ENCODE peak calls at places on chromosome 2, in ten cellular contexts. P is HTR-8/SVneo; D is heart right ventricle; N is RWPE1; L is GM23248; M is cardiac septum; U is Calu3; S is non-pigmented ciliary epithelial cell; C is stimulated activated effector memory CD8-positive, alpha-beta T cell treated with anti-CD3 and anti-CD28 coated beads, Interleukin-12 subunit alpha, Interleukin-12 subunit beta, amount 100 ng/mL, for 72 hours; J is posterior cingulate gyrus. X is an unnamed sample.

GRCh38 chr2:35454966-35455638 is 900.5 kb upstream of the CRIM1 start:
- DNase-seq in C (no peak), P (peak), M (no peak), N (no peak), J (no peak), D (no peak), U (peak), L (peak), S (no peak), X (no peak)

GRCh38 chr2:5385596-5385995 is 306.6 kb upstream of the SOX11 start:
- DNase-seq in S (no peak), N (no peak), J (no peak), M (no peak), P (no peak), U (no peak), C (no peak), L (no peak), D (no peak), X (no peak)

GRCh38 chr2:239275871-239276812 is 124.7 kb downstream of the HDAC4 start:
- DNase-seq in L (peak), U (no peak), P (no peak), J (peak), N (no peak), S (no peak), D (peak), M (peak), C (no peak), X (no peak)

GRCh38 chr2:161204846-161205245 is 44.6 kb downstream of the TANK start:
- DNase-seq in U (no peak), L (no peak), S (no peak), C (no peak), P (no peak), N (no peak), M (no peak), D (no peak), J (no peak), X (no peak)

GRCh38 chr2:131419447-131419846 is 55.5 kb upstream of the RAB6D start:
- DNase-seq in S (no peak), U (no peak), C (no peak), L (peak), J (no peak), D (no peak), N (no peak), M (no peak), P (no peak), X (no peak)

GRCh38 chr2:128437181-128437520 is 118.5 kb upstream of the HS6ST1 start:
- DNase-seq in P (no peak), C (no peak), S (no peak), L (no peak), M (peak), U (no peak), J (no peak), D (no peak), N (no peak), X (no peak)

GRCh38 chr2:121095257-121096080 is 189.5 kb downstream of the TFCP2L1 start:
- DNase-seq in U (peak), D (peak), J (peak), C (no peak), M (no peak), L (peak), S (peak), N (peak), P (peak), X (no peak)

GRCh38 chr2:148614332-148615049 is 30.1 kb upstream of the EPC2 start:
- DNase-seq in J (no peak), C (no peak), L (peak), N (peak), S (peak), P (peak), M (no peak), U (peak), D (no peak), X (peak)

GRCh38 chr2:9558948-9559381 is 3.3 kb upstream of the ADAM17 start:
- DNase-seq in P (peak), M (no peak), J (no peak), S (peak), C (peak), U (no peak), L (peak), D (no peak), N (peak), X (no peak)

GRCh38 chr2:86622409-86622877 is 1.2 kb downstream of the RNF103 start:
- DNase-seq in J (no peak), L (peak), M (no peak), C (no peak), P (peak), U (no peak), N (peak), D (peak), S (no peak), X (peak)

GRCh38 chr2:68417931-68418330 is 49.2 kb downstream of the FBXO48 start:
- DNase-seq in P (no peak), U (no peak), L (no peak), C (no peak), S (no peak), N (no peak), M (no peak), D (no peak), J (no peak), X (no peak)

GRCh38 chr2:237184192-237184922 is 98.7 kb downstream of the COPS8 start:
- DNase-seq in S (no peak), L (peak), C (no peak), J (no peak), U (no peak), M (no peak), D (no peak), P (no peak), N (peak), X (no peak)

GRCh38 chr2:28720345-28720744 is 31.3 kb upstream of the PPP1CB start:
- DNase-seq in S (no peak), M (no peak), C (no peak), D (no peak), J (no peak), L (no peak), N (no peak), P (no peak), U (no peak), X (no peak)

GRCh38 chr2:230956827-230957755 is 32.0 kb upstream of the GPR55 start:
- DNase-seq in J (no peak), L (peak), S (no peak), N (peak), D (no peak), U (peak), M (no peak), P (peak), C (peak), X (peak)

GRCh38 chr2:39631715-39632114 is 34.0 kb upstream of the TMEM178A start:
- DNase-seq in L (peak), J (no peak), U (peak), C (no peak), P (peak), S (peak), M (no peak), N (peak), D (peak), X (no peak)

GRCh38 chr2:130832296-130832940 is 4.3 kb upstream of the ARHGEF4 start:
- DNase-seq in D (no peak), L (no peak), U (no peak), S (no peak), M (no peak), N (no peak), P (no peak), J (no peak), C (no peak), X (no peak)